ENCODE peak calls at places on chromosomes 2 and 18, in nine cellular contexts. A, T, W, V, U, H, X, M and Y are unnamed samples.

GRCh38 chr18:6683112-6683876 is 46.2 kb upstream of the ARHGAP28 start:
- DNase-seq in H (no peak), M (no peak), W (no peak), A (no peak), T (peak), V (no peak), U (no peak), X (no peak), Y (no peak)

GRCh38 chr2:223217373-223217772 is 165.4 kb downstream of the KCNE4 start:
- DNase-seq in W (no peak), M (no peak), T (no peak), U (no peak), H (no peak), X (no peak), V (no peak), A (no peak), Y (no peak)

GRCh38 chr2:237677951-237678481 is 50.6 kb downstream of the LRRFIP1 start:
- DNase-seq in X (no peak), U (no peak), T (no peak), A (peak), V (no peak), H (no peak), M (peak), W (no peak), Y (no peak)

GRCh38 chr2:165289069-165289468 is 49.9 kb downstream of the SCN2A start:
- DNase-seq in A (no peak), U (no peak), W (no peak), X (no peak), H (no peak), T (no peak), V (no peak), M (no peak), Y (no peak)

GRCh38 chr2:188244383-188244782 is 47.3 kb upstream of the GULP1 start:
- DNase-seq in X (no peak), U (no peak), V (no peak), H (no peak), A (no peak), M (no peak), T (peak), W (no peak), Y (no peak)

GRCh38 chr2:188523901-188524300 is 232.2 kb downstream of the GULP1 start:
- DNase-seq in T (no peak), H (no peak), A (no peak), U (no peak), V (peak), M (no peak), X (no peak), W (no peak), Y (no peak)

GRCh38 chr18:47594621-47595086 is 335.8 kb downstream of the SMAD2 start:
- DNase-seq in H (no peak), T (no peak), A (no peak), W (no peak), X (no peak), V (no peak), M (no peak), U (no peak), Y (no peak)

GRCh38 chr2:234788841-234789240 is 163.0 kb upstream of the SH3BP4 start:
- DNase-seq in A (no peak), M (no peak), U (no peak), V (no peak), W (no peak), T (no peak), X (no peak), H (no peak), Y (no peak)

GRCh38 chr2:202491514-202491913 is 115.4 kb downstream of the BMPR2 start:
- DNase-seq in A (no peak), X (no peak), M (no peak), T (no peak), V (no peak), W (no peak), H (no peak), U (no peak), Y (no peak)

GRCh38 chr2:240271716-240272341 is 131.4 kb upstream of the OTOS start:
- DNase-seq in T (no peak), M (no peak), X (no peak), V (no peak), H (no peak), U (no peak), A (no peak), W (no peak), Y (no peak)

GRCh38 chr2:64143154-64144056 is 815 bp downstream of the PELI1 start:
- DNase-seq in T (peak), V (no peak), M (peak), X (peak), H (peak), A (no peak), U (no peak), W (no peak), Y (peak)

GRCh38 chr2:194383404-194383803 is 1273.6 kb upstream of the SLC39A10 start:
- DNase-seq in W (no peak), U (no peak), A (no peak), X (no peak), V (no peak), T (no peak), H (peak), M (no peak), Y (peak)

GRCh38 chr2:20781656-20782265 is 41.1 kb downstream of the LDAH start:
- DNase-seq in W (no peak), A (peak), X (no peak), V (no peak), M (peak), U (peak), T (peak), H (peak), Y (no peak)

GRCh38 chr2:197515277-197515797 is 529 bp upstream of the MOB4 start:
- DNase-seq in A (no peak), U (no peak), X (no peak), M (peak), V (no peak), T (no peak), H (no peak), W (no peak), Y (no peak)

GRCh38 chr2:113328043-113328442 is 49.3 kb upstream of the PAX8 start:
- DNase-seq in W (no peak), U (no peak), V (no peak), X (no peak), H (no peak), A (no peak), T (no peak), M (no peak), Y (no peak)

GRCh38 chr2:216911886-216912285 is 52.0 kb upstream of the TNP1 start:
- DNase-seq in A (no peak), H (no peak), X (no peak), M (no peak), W (no peak), T (peak), V (no peak), U (peak), Y (peak)

GRCh38 chr2:37776487-37776886 is 105.0 kb upstream of the CDC42EP3 start:
- DNase-seq in M (no peak), H (peak), A (no peak), V (no peak), W (no peak), X (no peak), T (peak), U (peak), Y (no peak)

GRCh38 chr2:27655155-27655951 is 8.1 kb downstream of the SUPT7L start:
- DNase-seq in M (no peak), W (no peak), A (peak), X (no peak), V (no peak), T (peak), H (peak), U (no peak), Y (peak)